ENCODE peak calls at places on chromosome 1, in ten cellular contexts. J is ELR; M is activated naive CD8-positive, alpha-beta T cell treated with anti-CD3 and anti-CD28 coated beads for 36 hours; E is kidney; H is HT1080; C is AG08396; U is NCI-H146; I is MCF 10A; F is fibroblast of pulmonary artery; Y is NCI-H748 treated with DMSO at 0.1 percent for 48 hours. Q is an unnamed sample.

GRCh38 chr1:236520445-236521005 is 3.3 kb upstream of the LGALS8 start:
- DNase-seq in J (no peak), M (no peak), E (no peak), H (no peak), C (no peak), U (no peak), I (no peak), F (no peak), Y (no peak), Q (no peak)

GRCh38 chr1:206580438-206581113 is 31.7 kb downstream of the EIF2D start:
- DNase-seq in J (no peak), M (no peak), E (no peak), H (no peak), C (no peak), U (no peak), I (no peak), F (no peak), Y (no peak), Q (no peak)

GRCh38 chr1:9751971-9752370 is 71.8 kb downstream of the CLSTN1 start:
- DNase-seq in J (no peak), M (no peak), E (no peak), H (no peak), C (no peak), U (no peak), I (no peak), F (no peak), Y (no peak), Q (peak)

GRCh38 chr1:230820568-230820967 is 47.8 kb downstream of the C1orf198 start:
- DNase-seq in J (no peak), M (no peak), E (no peak), H (no peak), C (no peak), U (no peak), I (no peak), F (no peak), Y (no peak), Q (no peak)

GRCh38 chr1:212452323-212453155 is 19.8 kb downstream of the NENF start:
- DNase-seq in J (peak), M (no peak), E (no peak), H (peak), C (peak), U (no peak), I (no peak), F (peak), Y (no peak), Q (peak)

GRCh38 chr1:20717452-20718342 is at the start of gene KIF17:
- DNase-seq in J (peak), M (peak), E (peak), H (no peak), C (peak), U (peak), I (no peak), F (peak), Y (no peak), Q (peak)

GRCh38 chr1:234262007-234262753 is 111.1 kb upstream of the COA6 start:
- DNase-seq in J (peak), M (no peak), E (no peak), H (no peak), C (no peak), U (no peak), I (peak), F (no peak), Y (no peak), Q (no peak)

GRCh38 chr1:200971955-200972711 is 51.4 kb downstream of the KIF21B start:
- DNase-seq in J (peak), M (peak), E (peak), H (peak), C (peak), U (peak), I (peak), F (peak), Y (peak), Q (peak)

GRCh38 chr1:213444224-213444623 is 393.2 kb downstream of the RPS6KC1 start:
- DNase-seq in J (no peak), M (no peak), E (no peak), H (no peak), C (no peak), U (no peak), I (no peak), F (no peak), Y (no peak), Q (no peak)

GRCh38 chr1:119808491-119808890 is 2.8 kb downstream of the REG4 start:
- DNase-seq in J (peak), M (no peak), E (no peak), H (peak), C (peak), U (no peak), I (no peak), F (no peak), Y (no peak), Q (no peak)

GRCh38 chr1:109815809-109816791 is 52.4 kb upstream of the EPS8L3 start:
- DNase-seq in J (no peak), M (no peak), E (no peak), H (no peak), C (no peak), U (peak), I (no peak), F (no peak), Y (peak), Q (no peak)

GRCh38 chr1:19405195-19405760 is 80.1 kb downstream of the CAPZB start:
- DNase-seq in J (no peak), M (no peak), E (peak), H (no peak), C (no peak), U (no peak), I (no peak), F (no peak), Y (no peak), Q (no peak)

GRCh38 chr1:161189036-161189435 is 9.8 kb downstream of the ADAMTS4 start:
- DNase-seq in J (no peak), M (no peak), E (peak), H (no peak), C (no peak), U (no peak), I (no peak), F (no peak), Y (no peak), Q (peak)

Q was measured in posterior vena cava.